ENCODE peak calls at places on chromosomes 12 and 14, in five cellular contexts. I is breast epithelium, S is GM23248, O is A549, G is lung. W is an unnamed sample.

GRCh38 chr12:123983822-123984485 is 10.9 kb downstream of the ZNF664 start:
- DNase-seq in I (no peak), O (peak; percentile 51), G (peak; percentile 49), S (peak; percentile 85), W (peak; percentile 18)

GRCh38 chr12:63068857-63069442 is 82.1 kb downstream of the AVPR1A start:
- DNase-seq in S (peak; percentile 75), G (no peak), I (no peak), O (peak; percentile 14), W (no peak)

GRCh38 chr12:49086116-49086515 is 8.5 kb downstream of the DHH start:
- DNase-seq in G (no peak), O (no peak), I (no peak), S (peak; percentile 78), W (no peak)

GRCh38 chr12:4157122-4157521 is 116.4 kb upstream of the CCND2 start:
- DNase-seq in O (no peak), S (no peak), I (no peak), G (no peak), W (no peak)

GRCh38 chr12:68327896-68328295 is 4.3 kb downstream of the MDM1 start:
- DNase-seq in G (no peak), S (no peak), I (no peak), O (no peak), W (no peak)

GRCh38 chr12:46237381-46238045 is 31.3 kb downstream of the SLC38A1 start:
- DNase-seq in O (no peak), I (no peak), S (no peak), G (no peak), W (no peak)

GRCh38 chr12:56947633-56948535 is 9.5 kb downstream of the RDH16 start:
- DNase-seq in G (no peak), O (peak; percentile 34), S (no peak), I (no peak), W (no peak)

GRCh38 chr14:54362089-54362504 is 34.7 kb upstream of the CDKN3 start:
- DNase-seq in I (no peak), S (no peak), O (no peak), G (no peak), W (no peak)

GRCh38 chr12:101915856-101916255 is 38.5 kb downstream of the DRAM1 start:
- DNase-seq in O (no peak), G (no peak), I (no peak), S (no peak), W (no peak)

GRCh38 chr14:18656627-18657026 is 55.7 kb downstream of the OR11H12 start:
- DNase-seq in S (no peak), O (no peak), I (no peak), G (no peak), W (no peak)

GRCh38 chr14:28307506-28307905 is 459.1 kb upstream of the FOXG1 start:
- DNase-seq in G (no peak), O (no peak), I (no peak), S (no peak), W (no peak)

GRCh38 chr12:118983147-118983824 is 1.9 kb downstream of the SRRM4 start:
- DNase-seq in G (no peak), O (no peak), I (no peak), S (no peak), W (no peak)

GRCh38 chr14:50026396-50026795 is 90.0 kb downstream of the VCPKMT start:
- DNase-seq in S (no peak), O (no peak), I (no peak), G (no peak), W (no peak)

GRCh38 chr12:3020850-3021435 is 56.2 kb upstream of the TSPAN9 start:
- DNase-seq in G (no peak), O (no peak), I (no peak), S (no peak), W (no peak)

GRCh38 chr14:76924363-76925151 is 98.3 kb downstream of the LRRC74A start:
- DNase-seq in S (no peak), I (no peak), O (no peak), G (no peak), W (no peak)

GRCh38 chr14:52834440-52834842 is 43.0 kb upstream of the GNPNAT1 start:
- DNase-seq in I (no peak), G (no peak), S (peak; percentile 81), O (peak; percentile 24), W (no peak)

GRCh38 chr14:79638647-79639266 is 572.5 kb downstream of the DIO2 start:
- DNase-seq in I (no peak), S (no peak), O (no peak), G (no peak), W (peak; percentile 4)

GRCh38 chr14:56422703-56423213 is 156.8 kb upstream of the TMEM260 start:
- DNase-seq in O (peak; percentile 55), S (peak; percentile 79), G (peak; percentile 66), I (peak; percentile 72), W (peak; percentile 6)

GRCh38 chr12:54329756-54330155 is 4.8 kb downstream of the COPZ1 start:
- DNase-seq in O (no peak), I (no peak), G (no peak), S (peak; percentile 39), W (no peak)

GRCh38 chr14:58430156-58430555 is 2.6 kb downstream of the KIAA0586 start:
- DNase-seq in G (no peak), S (peak; percentile 84), I (no peak), O (no peak), W (no peak)

GRCh38 chr12:68745904-68746571 is at the start of gene SLC35E3:
- DNase-seq in S (peak; percentile 98), G (peak; percentile 95), O (peak; percentile 95), I (peak; percentile 89), W (peak; percentile 90)

GRCh38 chr14:69685716-69686115 is 74.3 kb downstream of the SUSD6 start:
- DNase-seq in O (no peak), I (peak; percentile 66), G (peak; percentile 73), S (peak; percentile 66), W (peak; percentile 67)

GRCh38 chr12:570949-571794 is 92.1 kb downstream of the NINJ2 start:
- DNase-seq in G (peak; percentile 77), O (peak; percentile 97), I (peak; percentile 82), S (peak; percentile 97), W (peak; percentile 80)

GRCh38 chr14:67428501-67429031 is 16.6 kb upstream of the PLEK2 start:
- DNase-seq in I (no peak), S (peak; percentile 84), G (no peak), O (no peak), W (no peak)

GRCh38 chr12:56129210-56129691 is 1.2 kb downstream of the ESYT1 start:
- DNase-seq in O (peak; percentile 46), S (peak; percentile 79), I (peak; percentile 66), G (peak; percentile 64), W (peak; percentile 57)

DNA sequence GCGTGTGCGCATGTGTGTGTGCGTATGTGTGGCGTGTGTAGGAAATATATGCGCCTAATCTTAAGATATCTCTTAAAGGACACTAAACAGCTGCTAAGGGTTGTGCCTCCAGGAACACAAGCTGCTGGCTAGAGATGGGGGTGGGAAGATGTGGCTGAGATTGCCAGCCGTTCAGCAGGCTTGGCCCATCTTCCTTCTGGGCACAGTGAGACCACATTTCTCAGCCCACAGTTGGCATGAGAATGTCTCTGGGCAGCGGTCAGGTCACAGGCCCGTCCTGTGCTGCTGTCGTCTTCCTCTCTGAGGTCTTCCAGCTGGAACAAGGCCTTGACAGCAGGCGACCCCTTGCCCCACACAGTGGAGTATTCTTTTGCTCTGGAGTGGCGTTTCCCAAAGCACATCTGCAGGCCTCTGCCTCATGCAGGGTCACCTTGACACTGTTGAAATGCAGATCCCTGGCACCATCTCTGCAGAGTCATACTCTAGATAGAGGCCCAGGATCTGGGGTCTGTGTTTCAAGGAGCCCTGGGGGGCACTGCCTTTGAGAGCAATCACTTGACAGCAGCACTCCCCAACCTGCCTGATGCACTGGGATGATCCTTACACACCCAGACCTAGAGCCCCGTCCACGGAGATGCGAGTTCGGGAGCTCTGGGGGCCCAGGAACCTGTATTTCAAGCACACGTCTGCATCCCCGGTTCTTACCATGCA is 335.5 kb upstream of the SFSWAP start:
- DNase-seq in S (no peak), G (no peak), I (no peak), O (no peak), W (no peak)
- H3K9me3 ChIP-seq in S (no peaks in the 10 kb centered on the region), G (no peaks in the 10 kb centered on the region), I (no peaks in the 10 kb centered on the region), O (no peaks in the 10 kb centered on the region), W (no peaks in the 10 kb centered on the region)

GRCh38 chr12:11654338-11654737 is 4.9 kb downstream of the ETV6 start:
- DNase-seq in G (no peak), O (no peak), S (no peak), I (no peak), W (no peak)

GRCh38 chr12:11652351-11653040 is 3.0 kb downstream of the ETV6 start:
- DNase-seq in I (no peak), G (no peak), O (no peak), S (peak; percentile 73), W (no peak)

GRCh38 chr12:11651785-11652184 is 2.3 kb downstream of the ETV6 start:
- DNase-seq in O (no peak), I (no peak), G (no peak), S (peak; percentile 37), W (no peak)

GRCh38 chr12:11651377-11651776 is 1.9 kb downstream of the ETV6 start:
- DNase-seq in S (no peak), O (no peak), G (no peak), I (no peak), W (no peak)

DNA sequence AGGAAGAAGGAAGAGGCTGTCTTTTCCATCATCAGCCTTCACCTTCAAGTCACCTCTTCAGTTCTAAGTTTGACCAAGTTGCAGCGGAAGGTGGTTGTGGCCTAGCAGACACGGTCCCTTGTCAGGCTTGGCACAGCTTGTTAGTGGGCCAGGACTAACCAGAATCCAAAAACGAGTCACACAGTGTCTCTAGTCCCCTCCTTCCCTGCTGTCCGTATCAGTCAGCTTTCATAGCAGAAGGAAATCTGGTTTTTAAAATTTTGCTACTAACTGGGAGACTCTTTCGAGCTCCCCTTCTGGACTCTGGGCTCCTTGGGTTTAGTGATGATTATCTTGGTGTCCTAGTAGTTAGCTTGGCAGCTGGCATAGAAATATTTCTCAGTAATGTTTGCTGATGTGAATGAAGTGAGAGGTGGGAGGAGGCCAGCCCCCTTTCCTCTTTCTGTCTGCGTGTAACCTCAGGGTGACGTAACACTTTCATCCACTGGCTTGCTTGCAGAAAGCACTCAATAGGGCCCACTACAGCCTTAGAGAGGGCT is 3.8 kb downstream of the ETV6 start:
- DNase-seq in I (no peak), O (no peak), S (peak; percentile 23), G (no peak), W (no peak)
- H3K4me1 ChIP-seq in I (peaks cover 21% of the 10 kb centered on the region), O (peaks cover 23% of the 10 kb centered on the region), S (peaks cover 32% of the 10 kb centered on the region), G (peaks cover 7% of the 10 kb centered on the region), W (peaks cover 42% of the 10 kb centered on the region)

DNA sequence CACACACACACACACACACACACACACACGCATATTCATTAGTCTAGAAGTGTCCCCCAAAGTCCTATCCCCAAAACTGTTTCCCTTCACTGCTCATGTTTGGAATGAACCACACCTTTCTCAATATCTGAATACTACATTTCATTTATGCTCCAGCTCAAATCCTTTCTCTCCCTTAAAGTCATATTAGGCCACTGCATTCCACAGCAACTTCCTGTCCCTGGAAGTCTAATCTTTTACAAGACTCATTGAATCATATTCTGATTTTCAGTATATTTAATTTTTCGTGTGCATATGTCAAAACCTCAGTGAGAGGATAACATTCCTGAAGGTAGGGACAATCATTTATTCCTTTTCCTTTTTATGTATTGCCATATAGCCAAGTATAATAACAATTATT is 155.6 kb upstream of the LMNTD1 start:
- DNase-seq in O (no peak), G (no peak), S (no peak), I (no peak), W (no peak)
- H3K9me3 ChIP-seq in O (peaks cover 7% of the 10 kb centered on the region), G (no peaks in the 10 kb centered on the region), S (peaks cover 3% of the 10 kb centered on the region), I (peaks cover 12% of the 10 kb centered on the region), W (no peaks in the 10 kb centered on the region)

DNA sequence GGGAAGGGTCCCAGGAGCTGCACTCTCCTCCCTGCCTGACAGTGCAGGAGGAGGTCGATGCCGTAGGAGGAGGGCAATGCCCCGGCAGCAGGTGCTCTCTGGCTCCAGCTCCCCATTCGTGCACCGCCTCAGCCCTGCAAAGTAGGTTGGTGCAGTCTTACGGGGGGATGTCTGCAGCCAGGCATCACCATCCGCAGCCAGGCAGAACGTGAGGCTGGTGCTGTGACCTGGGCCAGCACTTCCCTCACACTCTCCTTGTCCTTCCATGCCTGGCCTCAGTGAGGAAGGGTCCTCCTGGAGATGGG is 185.0 kb upstream of the C14orf180 start:
- DNase-seq in S (no peak), O (no peak), I (no peak), G (no peak), W (no peak)
- H3K4me1 ChIP-seq in S (no peaks in the 10 kb centered on the region), O (no peaks in the 10 kb centered on the region), I (no peaks in the 10 kb centered on the region), G (peaks cover 18% of the 10 kb centered on the region), W (peaks cover 6% of the 10 kb centered on the region)